ENCODE peak calls at places on chromosomes 7 and 10, in eight cellular contexts. K, T, E, Y, J, R, O and A are unnamed samples.

GRCh38 chr7:73353243-73353642 is 25.3 kb downstream of the FKBP6 start:
- DNase-seq in Y (no peak), R (no peak), T (no peak), K (no peak), J (no peak), O (no peak), E (no peak), A (no peak)

GRCh38 chr7:155324012-155324917 is 26.6 kb downstream of the INSIG1 start:
- DNase-seq in O (no peak), J (no peak), K (no peak), R (no peak), E (no peak), T (no peak), Y (no peak), A (no peak)

GRCh38 chr10:7942311-7942710 is 112.2 kb upstream of the GATA3 start:
- DNase-seq in K (no peak), E (no peak), J (no peak), Y (no peak), R (no peak), O (no peak), T (no peak), A (no peak)

GRCh38 chr7:18684899-18685298 is 189.3 kb downstream of the HDAC9 start:
- DNase-seq in K (no peak), E (no peak), T (no peak), R (no peak), O (no peak), J (no peak), Y (no peak), A (no peak)

GRCh38 chr7:107857541-107857912 is 33.5 kb upstream of the DLD start:
- DNase-seq in R (no peak), T (no peak), O (no peak), J (no peak), E (peak), K (no peak), Y (peak), A (no peak)

GRCh38 chr7:118902600-118902999 is 678.1 kb downstream of the ANKRD7 start:
- DNase-seq in T (no peak), O (no peak), R (no peak), Y (no peak), J (no peak), E (no peak), K (no peak), A (no peak)

GRCh38 chr10:33066558-33067236 is 108.7 kb upstream of the ITGB1 start:
- DNase-seq in J (no peak), Y (peak), O (peak), T (peak), R (no peak), K (no peak), E (peak), A (peak)

GRCh38 chr10:34157501-34157900 is 657.6 kb downstream of the PARD3 start:
- DNase-seq in E (peak), T (no peak), Y (peak), O (no peak), R (no peak), K (no peak), J (no peak), A (no peak)

GRCh38 chr7:32145911-32146310 is 75.7 kb upstream of the PDE1C start:
- DNase-seq in Y (no peak), E (no peak), T (no peak), J (no peak), K (no peak), R (no peak), O (no peak), A (no peak)

GRCh38 chr10:61021926-61022325 is 77.9 kb upstream of the RHOBTB1 start:
- DNase-seq in K (no peak), J (no peak), T (no peak), Y (no peak), R (no peak), O (no peak), E (no peak), A (no peak)

GRCh38 chr7:129278688-129279087 is 53.9 kb downstream of the AHCYL2 start:
- DNase-seq in J (no peak), Y (no peak), T (no peak), O (no peak), K (no peak), E (no peak), R (no peak), A (no peak)

DNA sequence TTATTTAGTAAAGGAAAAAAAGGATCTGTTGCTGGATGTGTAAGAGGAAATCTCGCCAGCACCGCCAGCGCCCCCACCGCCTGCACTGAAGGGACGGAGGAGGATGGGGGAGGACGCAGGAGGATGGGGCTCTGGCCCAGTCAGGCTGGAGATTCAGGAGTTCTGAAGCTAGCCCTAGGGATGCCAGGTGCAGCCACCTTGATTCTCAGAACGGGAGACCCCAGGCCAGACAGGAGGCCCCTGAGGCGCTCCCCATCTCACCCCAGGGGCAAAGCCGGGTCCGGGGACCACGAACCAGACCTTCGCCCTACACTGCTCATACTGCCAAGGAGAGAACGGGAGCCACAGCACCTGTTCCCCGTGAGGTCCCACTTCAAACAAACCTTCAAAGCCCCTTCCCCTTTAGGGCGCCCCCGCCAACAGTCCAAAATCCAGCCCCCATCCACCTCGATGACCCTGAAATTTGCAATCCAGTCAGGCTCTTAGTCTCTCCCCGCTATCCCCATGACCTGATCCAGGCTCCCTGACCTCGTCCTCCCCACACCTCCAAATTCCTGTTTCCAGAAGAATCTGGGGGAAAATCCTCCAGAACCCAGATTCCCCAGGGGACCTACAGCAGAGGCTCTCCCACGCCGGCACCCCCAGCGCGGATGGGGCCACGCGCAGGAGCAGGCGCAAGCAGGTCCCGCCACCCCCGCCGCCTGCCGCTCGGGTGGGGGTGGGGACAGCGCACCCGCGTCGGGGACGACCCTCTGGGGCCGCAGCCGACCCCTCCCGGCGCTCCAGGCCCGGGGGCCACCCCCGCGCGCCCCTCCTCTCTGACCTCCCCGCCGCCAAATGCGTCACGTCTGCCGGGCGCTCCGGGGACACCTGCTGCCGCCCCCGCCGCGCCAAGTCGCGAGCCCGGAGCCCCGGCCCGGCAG is 929 bp downstream of the CAMK2B start:
- DNase-seq in J (no peak), E (no peak), O (no peak), Y (no peak), R (no peak), K (no peak), T (no peak), A (no peak)
- H3K4me3 ChIP-seq in J (no peak), E (no peak), O (no peak), Y (peak), R (no peak), K (peak), T (no peak), A (no peak)

GRCh38 chr7:135665072-135665471 is 2.8 kb downstream of the STMP1 start:
- DNase-seq in E (no peak), O (no peak), R (no peak), K (no peak), J (no peak), T (no peak), Y (no peak), A (no peak)
- H3K4me3 ChIP-seq in E (no peak), O (no peak), R (no peak), K (no peak), J (no peak), T (no peak), Y (no peak), A (no peak)

GRCh38 chr7:157463245-157463644 is 126.4 kb downstream of the DNAJB6 start:
- DNase-seq in Y (no peak), R (peak), O (no peak), J (no peak), E (no peak), K (no peak), T (no peak), A (no peak)

GRCh38 chr7:157464111-157464970 is 127.5 kb downstream of the DNAJB6 start:
- DNase-seq in Y (no peak), E (no peak), O (no peak), J (no peak), R (peak), T (no peak), K (no peak), A (no peak)

GRCh38 chr7:157466473-157467261 is 129.9 kb downstream of the DNAJB6 start:
- DNase-seq in T (no peak), R (peak), K (no peak), Y (no peak), O (no peak), E (no peak), J (no peak), A (no peak)

GRCh38 chr7:157465597-157466348 is 129.0 kb downstream of the DNAJB6 start:
- DNase-seq in J (no peak), O (no peak), K (no peak), T (no peak), E (no peak), R (peak), Y (no peak), A (no peak)

DNA sequence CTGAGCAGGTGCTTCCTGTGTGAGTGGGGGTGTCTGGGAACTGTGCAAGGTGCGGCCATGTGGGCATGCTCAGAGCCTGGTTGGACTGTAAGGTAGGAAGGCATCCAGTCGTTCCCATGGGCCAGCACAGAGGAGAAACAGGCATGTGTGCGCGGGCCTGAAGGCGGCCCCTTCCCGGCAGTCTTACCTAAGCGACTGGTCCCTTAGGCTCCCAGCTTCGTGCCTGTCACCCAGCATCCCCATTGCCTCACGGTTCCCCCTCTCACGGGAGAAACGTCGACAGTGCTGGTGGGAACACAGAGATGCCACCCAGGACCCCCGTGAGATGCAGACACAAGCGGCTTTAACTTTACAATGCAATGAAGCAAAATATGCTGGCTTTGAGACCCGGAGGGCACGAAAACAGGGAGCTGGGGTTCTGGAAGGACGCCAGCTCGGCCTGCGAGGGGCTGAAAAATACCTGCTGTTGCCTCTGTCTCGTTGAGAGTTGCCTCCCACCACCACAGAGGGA is 128.2 kb downstream of the DNAJB6 start:
- DNase-seq in O (no peak), T (no peak), E (no peak), R (peak), K (no peak), J (no peak), Y (no peak), A (no peak)
- H3K4me3 ChIP-seq in O (no peak), T (no peak), E (no peak), R (no peak), K (no peak), J (no peak), Y (no peak), A (no peak)

GRCh38 chr10:5486852-5487235 is 12.5 kb downstream of the CALML5 start:
- DNase-seq in O (no peak), T (no peak), R (peak), J (no peak), Y (no peak), E (no peak), K (no peak), A (no peak)
- H3K4me3 ChIP-seq in O (no peak), T (no peak), R (no peak), J (no peak), Y (no peak), E (no peak), K (no peak), A (no peak)